ENCODE peak calls at places on chromosomes 16 and 17, in eight cellular contexts. E, F, I, G, J, W, M and H are unnamed samples.

GRCh38 chr17:20097362-20097761 is 88.2 kb downstream of the SPECC1 start:
- DNase-seq in E (no peak), F (no peak), I (no peak), G (no peak), J (no peak), W (no peak), M (no peak), H (no peak)

GRCh38 chr17:72465191-72466024 is 344.6 kb downstream of the SOX9 start:
- DNase-seq in E (peak), F (no peak), I (peak), G (peak), J (no peak), W (peak), M (peak), H (no peak)

GRCh38 chr16:4980691-4981090 is 22.6 kb downstream of the SEC14L5 start:
- DNase-seq in E (no peak), F (no peak), I (no peak), G (no peak), J (no peak), W (no peak), M (no peak), H (no peak)

GRCh38 chr16:21302454-21302853 is 24.4 kb upstream of the CRYM start:
- DNase-seq in E (no peak), F (no peak), I (peak), G (no peak), J (no peak), W (no peak), M (no peak), H (no peak)

GRCh38 chr17:67574658-67575293 is 143.0 kb upstream of the NOL11 start:
- DNase-seq in E (no peak), F (no peak), I (no peak), G (no peak), J (no peak), W (no peak), M (no peak), H (no peak)

GRCh38 chr16:85751665-85752501 is 987 bp upstream of the C16orf74 start:
- DNase-seq in E (no peak), F (no peak), I (no peak), G (no peak), J (no peak), W (peak), M (peak), H (no peak)

GRCh38 chr17:65956814-65957213 is 235.1 kb downstream of the CEP112 start:
- DNase-seq in E (no peak), F (no peak), I (no peak), G (no peak), J (no peak), W (no peak), M (no peak), H (no peak)

GRCh38 chr17:83028851-83029250 is 50.6 kb upstream of the METRNL start:
- DNase-seq in E (no peak), F (no peak), I (no peak), G (no peak), J (no peak), W (no peak), M (no peak), H (no peak)

GRCh38 chr16:25260416-25260815 is 2.8 kb upstream of the ZKSCAN2 start:
- DNase-seq in E (no peak), F (no peak), I (no peak), G (no peak), J (no peak), W (no peak), M (no peak), H (no peak)

GRCh38 chr17:51500454-51500853 is 240.1 kb downstream of the UTP18 start:
- DNase-seq in E (no peak), F (no peak), I (no peak), G (no peak), J (no peak), W (no peak), M (no peak), H (no peak)

GRCh38 chr17:64617125-64617780 is 44.9 kb downstream of the SMURF2 start:
- DNase-seq in E (no peak), F (no peak), I (no peak), G (no peak), J (no peak), W (no peak), M (no peak), H (peak)

GRCh38 chr16:64137976-64138375 is 983.9 kb downstream of the CDH11 start:
- DNase-seq in E (no peak), F (no peak), I (no peak), G (no peak), J (no peak), W (no peak), M (no peak), H (no peak)

GRCh38 chr16:49377196-49377755 is 3.7 kb downstream of the C16orf78 start:
- DNase-seq in E (no peak), F (no peak), I (no peak), G (no peak), J (no peak), W (no peak), M (no peak), H (no peak)

GRCh38 chr17:66776999-66777688 is 57.8 kb upstream of the CACNG5 start:
- DNase-seq in E (no peak), F (no peak), I (no peak), G (no peak), J (no peak), W (no peak), M (no peak), H (no peak)

GRCh38 chr16:15041260-15042011 is 14.4 kb downstream of the NTAN1 start:
- DNase-seq in E (no peak), F (no peak), I (peak), G (no peak), J (peak), W (no peak), M (no peak), H (no peak)

GRCh38 chr17:3950584-3950983 is 13.7 kb downstream of the ATP2A3 start:
- DNase-seq in E (no peak), F (no peak), I (no peak), G (no peak), J (no peak), W (no peak), M (no peak), H (no peak)

GRCh38 chr17:79801156-79802038 is 4.5 kb upstream of the CBX8 start:
- DNase-seq in E (no peak), F (no peak), I (no peak), G (no peak), J (no peak), W (no peak), M (no peak), H (no peak)

GRCh38 chr17:73341350-73342056 is 29.7 kb upstream of the CDC42EP4 start:
- DNase-seq in E (peak), F (no peak), I (peak), G (peak), J (no peak), W (peak), M (no peak), H (no peak)

GRCh38 chr16:57924514-57924913 is 46.4 kb downstream of the CNGB1 start:
- DNase-seq in E (no peak), F (no peak), I (no peak), G (no peak), J (no peak), W (no peak), M (no peak), H (no peak)

GRCh38 chr17:41486809-41487530 is 2.7 kb downstream of the KRT36 start:
- DNase-seq in E (no peak), F (no peak), I (peak), G (no peak), J (no peak), W (no peak), M (no peak), H (no peak)

GRCh38 chr16:12700161-12700560 is 103.5 kb downstream of the CPPED1 start:
- DNase-seq in E (no peak), F (no peak), I (no peak), G (no peak), J (no peak), W (no peak), M (no peak), H (no peak)

GRCh38 chr17:69175262-69175811 is 33.6 kb upstream of the ABCA6 start:
- DNase-seq in E (no peak), F (no peak), I (peak), G (no peak), J (no peak), W (no peak), M (no peak), H (no peak)

GRCh38 chr17:7042507-7043194 is 1.2 kb downstream of the SLC16A11 start:
- DNase-seq in E (no peak), F (no peak), I (no peak), G (no peak), J (no peak), W (no peak), M (no peak), H (no peak)

GRCh38 chr17:75812096-75813001 is 27.7 kb downstream of the UNK start:
- DNase-seq in E (no peak), F (no peak), I (no peak), G (no peak), J (no peak), W (no peak), M (no peak), H (no peak)

GRCh38 chr16:11016993-11017392 is 72.6 kb downstream of the CLEC16A start:
- DNase-seq in E (no peak), F (peak), I (peak), G (peak), J (no peak), W (peak), M (peak), H (no peak)

GRCh38 chr16:81624718-81625543 is 154.2 kb upstream of the PLCG2 start:
- DNase-seq in E (no peak), F (no peak), I (no peak), G (no peak), J (no peak), W (peak), M (peak), H (no peak)

GRCh38 chr16:68717684-68718083 is 19.4 kb upstream of the CDH1 start:
- DNase-seq in E (no peak), F (no peak), I (no peak), G (no peak), J (no peak), W (no peak), M (no peak), H (no peak)